ENCODE peak calls at places on chromosomes 16 and 17, in four cellular contexts. E, B, U and R are unnamed samples.

GRCh38 chr16:7161886-7162285 is 170.8 kb upstream of the RBFOX1 start:
- DNase-seq in E (no peak), U (no peak), B (no peak), R (no peak)

GRCh38 chr17:55056530-55056929 is 88.0 kb downstream of the STXBP4 start:
- DNase-seq in U (no peak), E (peak; percentile 30), B (no peak), R (no peak)

GRCh38 chr16:17519556-17519955 is 48.8 kb upstream of the XYLT1 start:
- DNase-seq in U (no peak), E (peak; percentile 69), B (no peak), R (no peak)

GRCh38 chr16:89174877-89175276 is 3.3 kb downstream of the CDH15 start:
- DNase-seq in E (peak; percentile 22), B (no peak), U (no peak), R (no peak)

GRCh38 chr16:76278976-76279375 is 1.8 kb downstream of the CNTNAP4 start:
- DNase-seq in B (no peak), E (no peak), U (no peak), R (no peak)

GRCh38 chr17:63984651-63985386 is 12.1 kb upstream of the SCN4A start:
- DNase-seq in B (no peak), U (no peak), E (peak; percentile 91), R (peak; percentile 35)

GRCh38 chr16:11333696-11334095 is 11.6 kb upstream of the RMI2 start:
- DNase-seq in E (peak; percentile 40), U (no peak), B (no peak), R (no peak)

GRCh38 chr16:89667633-89668032 is 10.0 kb downstream of the SPATA33 start:
- DNase-seq in E (no peak), B (no peak), U (no peak), R (no peak)

GRCh38 chr17:73713136-73713535 is 68.9 kb upstream of the SDK2 start:
- DNase-seq in B (no peak), E (no peak), U (no peak), R (no peak)

GRCh38 chr16:2835638-2836493 is 5.8 kb downstream of the ZG16B start:
- DNase-seq in E (peak; percentile 100), B (no peak), U (no peak), R (no peak)

GRCh38 chr17:71145486-71145885 is 975.3 kb upstream of the SOX9 start:
- DNase-seq in B (no peak), U (no peak), E (peak; percentile 65), R (no peak)

GRCh38 chr17:20241855-20242254 is 225.5 kb downstream of the LGALS9B start:
- DNase-seq in U (no peak), E (no peak), B (no peak), R (no peak)

GRCh38 chr17:44522883-44523671 is 19.9 kb upstream of the GPATCH8 start:
- DNase-seq in U (no peak), E (peak; percentile 44), B (no peak), R (peak; percentile 88)

GRCh38 chr17:44924107-44924544 is 8.8 kb upstream of the GFAP start:
- DNase-seq in B (no peak), U (no peak), E (no peak), R (no peak)

GRCh38 chr17:57552114-57552601 is 192.9 kb downstream of the CCDC182 start:
- DNase-seq in B (peak; percentile 68), U (no peak), E (peak; percentile 40), R (peak; percentile 57)

GRCh38 chr17:55177159-55177913 is 87.4 kb upstream of the HLF start:
- DNase-seq in E (no peak), B (no peak), U (no peak), R (no peak)

GRCh38 chr17:11305524-11305923 is 64.5 kb downstream of the SHISA6 start:
- DNase-seq in E (no peak), U (no peak), B (no peak), R (no peak)

GRCh38 chr17:18043491-18043890 is 4.3 kb downstream of the GID4 start:
- DNase-seq in B (no peak), U (no peak), E (peak; percentile 24), R (no peak)

GRCh38 chr17:66673668-66674276 is 161.1 kb upstream of the CACNG5 start:
- DNase-seq in E (peak; percentile 62), U (no peak), B (peak; percentile 46), R (peak; percentile 64)

GRCh38 chr17:55303701-55304145 is 39.0 kb downstream of the HLF start:
- DNase-seq in U (no peak), B (no peak), E (peak; percentile 22), R (no peak)

GRCh38 chr16:80752563-80752962 is 51.8 kb downstream of the CDYL2 start:
- DNase-seq in U (no peak), B (no peak), E (no peak), R (no peak)

GRCh38 chr16:85978291-85978775 is 79.4 kb downstream of the IRF8 start:
- DNase-seq in B (no peak), E (peak; percentile 51), U (no peak), R (no peak)

GRCh38 chr16:89007371-89008249 is 30.6 kb upstream of the CBFA2T3 start:
- DNase-seq in E (no peak), B (no peak), U (no peak), R (no peak)

GRCh38 chr16:58022601-58023371 is 2.8 kb upstream of the MMP15 start:
- DNase-seq in B (peak; percentile 81), U (no peak), E (peak; percentile 73), R (peak; percentile 87)

GRCh38 chr16:16007743-16008111 is 58.3 kb downstream of the ABCC1 start:
- DNase-seq in E (no peak), B (no peak), U (no peak), R (no peak)

GRCh38 chr16:23836404-23837291 is 865 bp downstream of the PRKCB start:
- DNase-seq in U (no peak), B (no peak), E (no peak), R (peak; percentile 30)

GRCh38 chr16:55411231-55411630 is 67.8 kb upstream of the MMP2 start:
- DNase-seq in E (no peak), U (no peak), B (no peak), R (no peak)

GRCh38 chr16:72400257-72401078 is 228.5 kb upstream of the PMFBP1 start:
- DNase-seq in U (no peak), B (no peak), E (peak; percentile 80), R (peak; percentile 56)

GRCh38 chr16:88301431-88301830 is 81.3 kb upstream of the ZNF469 start:
- DNase-seq in B (no peak), E (no peak), U (no peak), R (no peak)

GRCh38 chr17:78535285-78536197 is 41.7 kb downstream of the DNAH17 start:
- DNase-seq in E (no peak), B (no peak), U (no peak), R (no peak)

GRCh38 chr16:78957328-78958100 is 643.0 kb downstream of the MAF start:
- DNase-seq in E (no peak), B (peak; percentile 45), U (no peak), R (peak; percentile 34)

GRCh38 chr17:49572806-49573420 is 2.8 kb upstream of the NXPH3 start:
- DNase-seq in U (no peak), B (no peak), E (no peak), R (no peak)

GRCh38 chr16:937311-937710 is 33.5 kb downstream of the LMF1 start:
- DNase-seq in B (no peak), E (no peak), U (no peak), R (no peak)
- H3K27ac ChIP-seq in B (no peak overlapping the region), E (no peak overlapping the region), U (no peak overlapping the region), R (no peak overlapping the region)

GRCh38 chr17:29825604-29826003 is 104.4 kb downstream of the SSH2 start:
- DNase-seq in E (no peak), B (no peak), U (no peak), R (no peak)

GRCh38 chr17:29828676-29829291 is 101.2 kb downstream of the SSH2 start:
- DNase-seq in U (no peak), E (no peak), B (no peak), R (no peak)

GRCh38 chr17:29827179-29827578 is 102.8 kb downstream of the SSH2 start:
- DNase-seq in E (no peak), U (no peak), B (no peak), R (no peak)

GRCh38 chr17:29826045-29826692 is 103.9 kb downstream of the SSH2 start:
- DNase-seq in E (no peak), B (no peak), U (no peak), R (no peak)
- H3K27ac ChIP-seq in E (no peak overlapping the region), B (no peak overlapping the region), U (no peak overlapping the region), R (no peak overlapping the region)

DNA sequence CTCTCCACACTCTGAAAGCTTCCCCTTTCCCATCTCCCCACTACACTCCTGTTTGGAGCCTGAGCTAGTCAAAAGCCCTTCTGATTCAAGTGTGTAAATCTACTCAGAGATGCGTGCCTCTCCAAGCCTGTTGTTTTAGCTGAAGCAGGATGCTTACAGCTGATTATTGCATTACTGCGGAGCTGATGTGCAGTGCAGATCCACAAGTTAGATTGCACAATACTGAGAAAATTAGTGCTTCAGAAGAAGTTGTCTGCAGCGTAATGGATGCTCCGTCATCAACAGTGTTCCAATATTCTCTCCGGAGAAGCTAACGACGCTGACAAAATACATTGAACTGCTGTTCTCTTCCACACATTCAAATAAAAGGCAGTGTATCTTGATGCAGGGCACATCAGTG is 44.8 kb upstream of the NLRP1 start:
- DNase-seq in B (no peak), U (no peak), E (no peak), R (no peak)
- H3K27ac ChIP-seq in B (no peak overlapping the region), U (no peak overlapping the region), E (no peak overlapping the region), R (no peak overlapping the region)

GRCh38 chr17:48070195-48070594 is 22.0 kb downstream of the NFE2L1 start:
- DNase-seq in U (no peak), E (no peak), B (no peak), R (no peak)

GRCh38 chr17:48066656-48067055 is 18.5 kb downstream of the NFE2L1 start:
- DNase-seq in B (no peak), E (no peak), U (no peak), R (no peak)

GRCh38 chr17:48066192-48066591 is 18.0 kb downstream of the NFE2L1 start:
- DNase-seq in E (no peak), B (no peak), U (no peak), R (no peak)

GRCh38 chr17:48067245-48067644 is 19.1 kb downstream of the NFE2L1 start:
- DNase-seq in B (no peak), U (no peak), E (no peak), R (no peak)

GRCh38 chr17:48068491-48068961 is 20.4 kb downstream of the NFE2L1 start:
- DNase-seq in B (no peak), E (peak; percentile 49), U (no peak), R (no peak)
- H3K27ac ChIP-seq in B (no peak overlapping the region), E (peak overlapping the region; percentile 9), U (no peak overlapping the region), R (no peak overlapping the region)